ENCODE peak calls at places on chromosomes 4 and X, in four cellular contexts. One of them, this sample, is unnamed.

GRCh38 chrX:44267116-44267515 is 76.4 kb downstream of the EFHC2 start:
- DNase-seq in HepG2: no peak
- DNase-seq in K562: no peak
- DNase-seq in GM12878: no peak
- DNase-seq in this sample: no peak

GRCh38 chrX:22577181-22577580 is 304.5 kb downstream of the CBLL2 start:
- DNase-seq in HepG2: no peak
- DNase-seq in K562: no peak
- DNase-seq in GM12878: no peak
- DNase-seq in this sample: peak

GRCh38 chr4:86306816-86307215 is 53.0 kb downstream of the MAPK10 start:
- DNase-seq in HepG2: no peak
- DNase-seq in K562: no peak
- DNase-seq in GM12878: no peak
- DNase-seq in this sample: no peak

GRCh38 chrX:66046612-66047235 is 6.8 kb upstream of the VSIG4 start:
- DNase-seq in HepG2: no peak
- DNase-seq in K562: no peak
- DNase-seq in GM12878: peak
- DNase-seq in this sample: no peak

GRCh38 chrX:138648570-138648969 is 62.9 kb downstream of the FGF13 start:
- DNase-seq in HepG2: no peak
- DNase-seq in K562: no peak
- DNase-seq in GM12878: no peak
- DNase-seq in this sample: no peak

GRCh38 chr4:182297659-182298058 is 54.5 kb downstream of the TENM3 start:
- DNase-seq in HepG2: no peak
- DNase-seq in K562: no peak
- DNase-seq in GM12878: no peak
- DNase-seq in this sample: no peak

GRCh38 chr4:139137745-139138144 is 39.3 kb downstream of the ELF2 start:
- DNase-seq in HepG2: no peak
- DNase-seq in K562: no peak
- DNase-seq in GM12878: no peak
- DNase-seq in this sample: no peak

GRCh38 chr4:125517831-125518230 is 203.1 kb downstream of the FAT4 start:
- DNase-seq in HepG2: no peak
- DNase-seq in K562: no peak
- DNase-seq in GM12878: no peak
- DNase-seq in this sample: peak

GRCh38 chr4:85368932-85369331 is 106.0 kb upstream of the ARHGAP24 start:
- DNase-seq in HepG2: no peak
- DNase-seq in K562: no peak
- DNase-seq in GM12878: no peak
- DNase-seq in this sample: no peak

GRCh38 chr4:128601992-128602695 is 207.4 kb upstream of the JADE1 start:
- DNase-seq in HepG2: no peak
- DNase-seq in K562: peak
- DNase-seq in GM12878: no peak
- DNase-seq in this sample: peak

GRCh38 chr4:34271479-34272355 is 1972.6 kb downstream of the ARAP2 start:
- DNase-seq in HepG2: no peak
- DNase-seq in K562: no peak
- DNase-seq in GM12878: no peak
- DNase-seq in this sample: no peak

GRCh38 chr4:55824865-55825264 is 5.3 kb downstream of the EXOC1L start:
- DNase-seq in HepG2: no peak
- DNase-seq in K562: no peak
- DNase-seq in GM12878: no peak
- DNase-seq in this sample: no peak

GRCh38 chr4:67545996-67546356 is 673 bp upstream of the CENPC start:
- DNase-seq in HepG2: no peak
- DNase-seq in K562: no peak
- DNase-seq in GM12878: no peak
- DNase-seq in this sample: no peak

GRCh38 chrX:135651647-135652295 is 61.7 kb upstream of the CT45A1 start:
- DNase-seq in HepG2: no peak
- DNase-seq in K562: no peak
- DNase-seq in GM12878: no peak
- DNase-seq in this sample: no peak

GRCh38 chr4:105162123-105162796 is 15.6 kb downstream of the TET2 start:
- DNase-seq in HepG2: no peak
- DNase-seq in K562: peak
- DNase-seq in GM12878: no peak
- DNase-seq in this sample: no peak

GRCh38 chr4:99715286-99715685 is 57.7 kb upstream of the C4orf54 start:
- DNase-seq in HepG2: no peak
- DNase-seq in K562: no peak
- DNase-seq in GM12878: no peak
- DNase-seq in this sample: no peak

GRCh38 chr4:7514281-7514680 is 79.6 kb upstream of the PSAPL1 start:
- DNase-seq in HepG2: no peak
- DNase-seq in K562: no peak
- DNase-seq in GM12878: no peak
- DNase-seq in this sample: no peak

GRCh38 chrX:11648705-11649519 is 16.8 kb downstream of the ARHGAP6 start:
- DNase-seq in HepG2: no peak
- DNase-seq in K562: no peak
- DNase-seq in GM12878: no peak
- DNase-seq in this sample: no peak

GRCh38 chrX:49071877-49072711 is 1.7 kb downstream of the PRAF2 start:
- DNase-seq in HepG2: no peak
- DNase-seq in K562: no peak
- DNase-seq in GM12878: no peak
- DNase-seq in this sample: peak

GRCh38 chr4:182643801-182644311 is 273.3 kb downstream of the DCTD start:
- DNase-seq in HepG2: no peak
- DNase-seq in K562: no peak
- DNase-seq in GM12878: no peak
- DNase-seq in this sample: peak

GRCh38 chr4:78954048-78954666 is 14.9 kb upstream of the PAQR3 start:
- DNase-seq in HepG2: peak
- DNase-seq in K562: peak
- DNase-seq in GM12878: no peak
- DNase-seq in this sample: peak

GRCh38 chrX:47579537-47579936 is 2.7 kb upstream of the TIMP1 start:
- DNase-seq in HepG2: no peak
- DNase-seq in K562: peak
- DNase-seq in GM12878: no peak
- DNase-seq in this sample: peak

GRCh38 chr4:172666711-172667368 is 501.8 kb upstream of the GALNT7 start:
- DNase-seq in HepG2: no peak
- DNase-seq in K562: no peak
- DNase-seq in GM12878: no peak
- DNase-seq in this sample: no peak

GRCh38 chr4:26779674-26780073 is 81.0 kb upstream of the STIM2 start:
- DNase-seq in HepG2: no peak
- DNase-seq in K562: no peak
- DNase-seq in GM12878: no peak
- DNase-seq in this sample: no peak

GRCh38 chr4:52628974-52629373 is 30.1 kb downstream of the USP46 start:
- DNase-seq in HepG2: no peak
- DNase-seq in K562: no peak
- DNase-seq in GM12878: no peak
- DNase-seq in this sample: no peak

GRCh38 chr4:187108846-187109245 is 385.2 kb upstream of the FAT1 start:
- DNase-seq in HepG2: no peak
- DNase-seq in K562: no peak
- DNase-seq in GM12878: no peak
- DNase-seq in this sample: no peak

GRCh38 chr4:170691168-170691567 is 601.4 kb upstream of the AADAT start:
- DNase-seq in HepG2: no peak
- DNase-seq in K562: no peak
- DNase-seq in GM12878: no peak
- DNase-seq in this sample: no peak

GRCh38 chr4:45292844-45293243 is 566.5 kb upstream of the GNPDA2 start:
- DNase-seq in HepG2: no peak
- DNase-seq in K562: no peak
- DNase-seq in GM12878: no peak
- DNase-seq in this sample: no peak

GRCh38 chr4:28639747-28640146 is 1779.1 kb downstream of the STIM2 start:
- DNase-seq in HepG2: no peak
- DNase-seq in K562: no peak
- DNase-seq in GM12878: no peak
- DNase-seq in this sample: no peak

GRCh38 chrX:107729558-107730297 is 45.9 kb downstream of the TSC22D3 start:
- DNase-seq in HepG2: no peak
- DNase-seq in K562: no peak
- DNase-seq in GM12878: no peak
- DNase-seq in this sample: no peak

GRCh38 chrX:135330709-135331108 is 21.4 kb downstream of the ETDC start:
- DNase-seq in HepG2: no peak
- DNase-seq in K562: no peak
- DNase-seq in GM12878: no peak
- DNase-seq in this sample: no peak

GRCh38 chrX:150871341-150871811 is 27.1 kb downstream of the CD99L2 start:
- DNase-seq in HepG2: no peak
- DNase-seq in K562: no peak
- DNase-seq in GM12878: no peak
- DNase-seq in this sample: no peak

GRCh38 chrX:150870487-150871340 is 27.8 kb downstream of the CD99L2 start:
- DNase-seq in HepG2: no peak
- DNase-seq in K562: no peak
- DNase-seq in GM12878: no peak
- DNase-seq in this sample: no peak

GRCh38 chrX:150872773-150873336 is 25.6 kb downstream of the CD99L2 start:
- DNase-seq in HepG2: no peak
- DNase-seq in K562: no peak
- DNase-seq in GM12878: no peak
- DNase-seq in this sample: no peak

GRCh38 chrX:150874448-150874847 is 24.0 kb downstream of the CD99L2 start:
- DNase-seq in HepG2: no peak
- DNase-seq in K562: no peak
- DNase-seq in GM12878: no peak
- DNase-seq in this sample: no peak

DNA sequence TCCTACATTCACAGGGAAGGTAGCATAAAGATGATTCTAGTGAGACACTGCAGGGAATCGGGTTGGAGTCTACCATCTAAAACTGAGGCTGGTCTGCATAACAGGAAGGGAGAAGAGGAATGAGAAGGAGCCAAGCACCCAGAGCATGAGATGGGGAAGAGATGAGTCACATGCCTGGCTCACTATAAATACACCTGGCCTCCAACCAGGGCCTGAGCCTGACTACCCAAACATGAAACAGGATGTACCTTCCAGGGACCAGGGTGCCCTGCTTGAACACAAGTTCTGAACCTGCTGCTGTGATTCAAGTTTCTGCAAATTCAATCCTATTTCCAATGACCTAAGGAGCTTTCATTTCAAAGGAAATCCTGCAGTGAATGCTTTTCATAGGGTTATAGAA is 24.9 kb downstream of the CD99L2 start:
- DNase-seq in HepG2: no peak
- DNase-seq in K562: no peak
- DNase-seq in GM12878: no peak
- DNase-seq in this sample: peak
- H2AFZ ChIP-seq in HepG2: no peak
- H2AFZ ChIP-seq in K562: no peak
- H2AFZ ChIP-seq in GM12878: no peak
- H2AFZ ChIP-seq in this sample: no peak

DNA sequence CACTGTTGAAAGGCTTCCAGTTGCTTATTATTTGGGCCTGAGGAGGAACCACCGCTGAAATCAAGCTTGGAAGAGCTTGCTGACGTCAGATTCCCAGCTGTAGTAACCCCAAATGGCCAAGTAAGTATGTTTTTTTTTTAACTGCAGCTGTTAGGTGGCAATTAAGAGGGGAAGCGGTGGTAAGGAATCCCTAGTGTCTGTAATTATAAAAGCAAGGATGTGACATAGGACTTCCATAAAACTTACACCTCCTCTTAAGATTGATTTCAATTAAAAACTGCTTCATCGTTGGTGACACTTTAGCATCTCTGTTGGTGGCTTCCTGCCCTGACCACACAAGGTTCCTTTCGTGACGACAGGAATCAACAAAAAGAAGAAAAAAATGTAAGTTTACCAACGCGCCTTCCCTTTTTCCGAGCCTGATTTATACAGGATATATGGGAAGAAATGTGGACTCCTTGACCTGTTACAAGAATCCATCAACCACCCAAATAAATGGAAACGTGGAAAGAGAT is 908 bp downstream of the RELL1 start:
- DNase-seq in HepG2: no peak
- DNase-seq in K562: no peak
- DNase-seq in GM12878: no peak
- DNase-seq in this sample: peak
- TF ChIP-seq POLR2AphosphoS5 in HepG2: no peak
- TF ChIP-seq POLR2AphosphoS5 in K562: no peak
- TF ChIP-seq POLR2AphosphoS5 in GM12878: no peak
- TF ChIP-seq POLR2AphosphoS5 in this sample: no peak

GRCh38 chr4:3276961-3277360 is 15.9 kb upstream of the RGS12 start:
- DNase-seq in HepG2: no peak
- DNase-seq in K562: no peak
- DNase-seq in GM12878: no peak
- DNase-seq in this sample: no peak
- TF ChIP-seq MYC in HepG2: no peak
- TF ChIP-seq MYC in K562: no peak
- TF ChIP-seq MYC in GM12878: no peak
- TF ChIP-seq MYC in this sample: no peak

GRCh38 chrX:261858-262390 is 19.3 kb upstream of the PLCXD1 start:
- DNase-seq in HepG2: no peak
- DNase-seq in K562: no peak
- DNase-seq in GM12878: no peak
- DNase-seq in this sample: no peak

GRCh38 chrX:258291-259040 is 22.7 kb upstream of the PLCXD1 start:
- DNase-seq in HepG2: no peak
- DNase-seq in K562: no peak
- DNase-seq in GM12878: no peak
- DNase-seq in this sample: no peak

GRCh38 chrX:259692-260355 is 21.4 kb upstream of the PLCXD1 start:
- DNase-seq in HepG2: no peak
- DNase-seq in K562: peak
- DNase-seq in GM12878: no peak
- DNase-seq in this sample: no peak

GRCh38 chrX:262391-262909 is 18.7 kb upstream of the PLCXD1 start:
- DNase-seq in HepG2: peak
- DNase-seq in K562: no peak
- DNase-seq in GM12878: no peak
- DNase-seq in this sample: no peak

DNA sequence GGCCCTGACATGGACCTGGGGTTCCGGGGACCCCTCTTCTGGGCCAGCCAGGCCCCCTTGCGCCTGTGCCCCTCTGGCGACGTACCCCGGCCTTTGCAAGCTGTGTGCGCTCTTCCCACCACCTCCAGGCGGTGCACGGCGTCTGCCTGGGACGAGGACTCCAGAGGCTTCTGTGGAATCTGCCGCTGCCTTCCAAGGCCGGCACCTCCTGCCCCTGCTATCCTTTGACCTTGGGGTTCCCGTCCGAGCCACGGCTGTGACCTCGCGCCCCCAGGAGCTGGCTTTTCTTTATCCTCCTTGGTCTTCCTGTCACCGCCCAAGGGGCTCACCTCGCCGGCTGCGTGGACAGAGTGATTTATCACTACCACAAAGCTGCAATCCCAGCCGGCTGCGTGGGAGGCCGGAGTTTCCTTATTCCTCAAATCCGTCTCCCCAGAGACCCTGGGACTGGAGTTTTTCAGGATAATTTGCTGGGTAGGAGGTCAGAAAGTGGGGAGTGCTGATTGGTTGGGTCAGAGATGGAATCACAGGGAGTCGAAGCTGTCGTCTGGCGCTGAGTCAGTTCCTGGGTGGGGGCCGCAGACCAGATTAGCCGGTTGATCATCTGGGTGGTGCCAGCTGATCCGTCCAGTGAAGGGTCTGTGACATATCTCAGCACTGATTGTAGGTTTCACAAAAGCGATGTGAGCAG is 19.9 kb upstream of the PLCXD1 start:
- DNase-seq in HepG2: no peak
- DNase-seq in K562: no peak
- DNase-seq in GM12878: no peak
- DNase-seq in this sample: no peak
- H2AFZ ChIP-seq in HepG2: no peak
- H2AFZ ChIP-seq in K562: no peak
- H2AFZ ChIP-seq in GM12878: no peak
- H2AFZ ChIP-seq in this sample: no peak

This sample was measured in endothelial cell of umbilical vein.